ENCODE peak calls at places on chromosome 7, in ten cellular contexts. J, Z, I, R, Y, F, H, O, V and N are unnamed samples.

GRCh38 chr7:145082366-145083240 is 246.8 kb upstream of the TPK1 start:
- DNase-seq in J (no peak), Z (no peak), I (no peak), R (no peak), Y (no peak), F (peak), H (no peak), O (no peak), V (no peak), N (peak)

GRCh38 chr7:30660331-30661255 is 21.7 kb downstream of the CRHR2 start:
- DNase-seq in J (no peak), Z (no peak), I (no peak), R (no peak), Y (no peak), F (no peak), H (no peak), O (no peak), V (no peak), N (no peak)

GRCh38 chr7:100008525-100008924 is 6.9 kb upstream of the ZKSCAN1 start:
- DNase-seq in J (no peak), Z (no peak), I (no peak), R (no peak), Y (no peak), F (no peak), H (peak), O (no peak), V (no peak), N (no peak)

GRCh38 chr7:42344168-42344755 is 107.3 kb upstream of the GLI3 start:
- DNase-seq in J (no peak), Z (no peak), I (no peak), R (no peak), Y (no peak), F (no peak), H (no peak), O (no peak), V (no peak), N (no peak)

GRCh38 chr7:2527505-2528464 is 8.2 kb downstream of the LFNG start:
- DNase-seq in J (peak), Z (peak), I (peak), R (no peak), Y (no peak), F (no peak), H (no peak), O (peak), V (peak), N (no peak)

GRCh38 chr7:46145412-46145811 is 224.3 kb upstream of the IGFBP3 start:
- DNase-seq in J (peak), Z (no peak), I (peak), R (no peak), Y (no peak), F (no peak), H (no peak), O (no peak), V (no peak), N (no peak)

GRCh38 chr7:95723583-95724180 is 48.7 kb upstream of the DYNC1I1 start:
- DNase-seq in J (peak), Z (no peak), I (peak), R (peak), Y (no peak), F (peak), H (no peak), O (no peak), V (no peak), N (peak)

GRCh38 chr7:100679927-100680588 is 6.5 kb downstream of the GNB2 start:
- DNase-seq in J (peak), Z (peak), I (no peak), R (peak), Y (no peak), F (no peak), H (peak), O (no peak), V (no peak), N (no peak)

GRCh38 chr7:27185013-27185707 is at the start of gene HOXA11:
- DNase-seq in J (peak), Z (no peak), I (no peak), R (no peak), Y (no peak), F (no peak), H (peak), O (no peak), V (no peak), N (no peak)

GRCh38 chr7:23247101-23247601 is 576 bp downstream of the GPNMB start:
- DNase-seq in J (no peak), Z (no peak), I (no peak), R (no peak), Y (no peak), F (no peak), H (no peak), O (no peak), V (no peak), N (no peak)
- H3K4me3 ChIP-seq in J (peak), Z (peak), I (peak), R (peak), Y (no peak), F (no peak), H (peak), O (no peak), V (no peak), N (no peak)

GRCh38 chr7:130468612-130469011 is 23.3 kb upstream of the MEST start:
- DNase-seq in J (no peak), Z (no peak), I (no peak), R (no peak), Y (no peak), F (no peak), H (no peak), O (no peak), V (no peak), N (no peak)

GRCh38 chr7:130476287-130477001 is 15.4 kb upstream of the MEST start:
- DNase-seq in J (peak), Z (no peak), I (peak), R (no peak), Y (no peak), F (no peak), H (no peak), O (no peak), V (no peak), N (no peak)

GRCh38 chr7:130473289-130473688 is 18.6 kb upstream of the MEST start:
- DNase-seq in J (no peak), Z (no peak), I (no peak), R (no peak), Y (no peak), F (peak), H (no peak), O (no peak), V (no peak), N (no peak)

GRCh38 chr7:130473877-130474276 is 18.0 kb upstream of the MEST start:
- DNase-seq in J (no peak), Z (no peak), I (no peak), R (no peak), Y (no peak), F (no peak), H (no peak), O (no peak), V (no peak), N (no peak)

DNA sequence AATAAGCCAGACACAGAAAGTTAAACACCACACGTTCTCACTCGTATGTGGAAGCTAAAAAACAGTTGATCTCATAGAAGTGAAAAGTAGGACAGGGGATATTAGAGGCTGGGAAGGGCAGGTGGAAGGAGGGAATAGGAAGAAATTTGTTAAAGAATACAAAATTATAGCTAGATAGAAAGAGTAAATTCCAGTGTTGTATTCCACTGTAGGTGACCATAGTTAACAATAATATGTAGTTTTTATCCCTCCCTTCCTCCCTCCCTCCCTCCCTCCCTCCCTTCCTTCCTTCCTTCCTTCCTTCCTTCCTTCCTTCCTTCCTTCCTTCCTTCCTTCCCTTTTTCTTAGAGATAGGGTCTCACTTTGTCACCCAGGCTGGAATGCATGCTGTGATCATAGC is 19.9 kb upstream of the MEST start:
- DNase-seq in J (no peak), Z (no peak), I (no peak), R (no peak), Y (no peak), F (no peak), H (no peak), O (no peak), V (no peak), N (no peak)
- H3K4me3 ChIP-seq in J (no peak), Z (no peak), I (no peak), R (no peak), Y (no peak), F (no peak), H (no peak), O (no peak), V (no peak), N (no peak)

GRCh38 chr7:44638611-44639557 is 32.5 kb downstream of the OGDH start:
- DNase-seq in J (peak), Z (peak), I (peak), R (peak), Y (peak), F (peak), H (peak), O (peak), V (peak), N (peak)
- H3K4me3 ChIP-seq in J (peak), Z (no peak), I (no peak), R (no peak), Y (peak), F (peak), H (no peak), O (peak), V (peak), N (peak)

GRCh38 chr7:143261901-143262300 is 1.3 kb upstream of the GSTK1 start:
- DNase-seq in J (no peak), Z (no peak), I (no peak), R (no peak), Y (no peak), F (no peak), H (no peak), O (no peak), V (no peak), N (no peak)
- H3K4me3 ChIP-seq in J (no peak), Z (no peak), I (no peak), R (no peak), Y (no peak), F (no peak), H (no peak), O (no peak), V (no peak), N (no peak)

GRCh38 chr7:149197675-149198074 is 2.3 kb downstream of the ZNF282 start:
- DNase-seq in J (no peak), Z (no peak), I (no peak), R (no peak), Y (no peak), F (no peak), H (no peak), O (no peak), V (no peak), N (no peak)
- H3K4me3 ChIP-seq in J (no peak), Z (no peak), I (no peak), R (no peak), Y (no peak), F (no peak), H (no peak), O (no peak), V (no peak), N (no peak)

DNA sequence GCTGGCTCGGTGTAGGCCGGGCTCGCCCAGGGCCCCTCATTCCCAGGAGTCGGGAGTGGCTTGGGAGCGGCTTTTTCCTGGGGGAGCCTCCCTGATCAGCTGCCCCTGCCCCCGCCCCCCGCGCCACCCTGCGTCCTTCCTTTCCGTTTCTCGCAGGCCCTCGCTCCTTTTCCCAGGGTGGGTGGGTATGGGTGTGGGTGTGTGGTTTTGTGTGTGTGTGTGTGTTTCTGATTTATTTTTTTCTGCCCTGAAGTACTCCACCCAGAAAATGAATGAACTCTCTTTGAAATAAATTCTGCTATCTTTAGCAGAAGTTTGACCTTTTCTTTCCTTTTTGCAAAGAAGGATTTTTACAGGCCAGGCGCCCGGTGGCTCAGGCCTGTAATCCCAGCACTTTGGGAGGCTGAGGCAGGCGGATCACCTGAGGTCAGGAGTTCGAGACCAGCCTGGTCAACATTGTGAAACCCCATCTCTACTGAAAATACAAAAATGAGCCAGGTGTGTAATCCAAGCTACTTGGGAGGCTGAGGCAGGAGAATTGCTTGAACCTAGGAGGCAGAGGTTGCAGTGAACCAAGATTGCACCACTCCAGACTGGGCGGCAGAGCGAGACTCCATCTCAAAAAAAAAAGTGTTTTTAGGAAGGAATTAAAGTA is 30.0 kb upstream of the AP5Z1 start:
- DNase-seq in J (no peak), Z (no peak), I (no peak), R (no peak), Y (no peak), F (no peak), H (no peak), O (no peak), V (no peak), N (no peak)
- H3K4me3 ChIP-seq in J (peak), Z (peak), I (peak), R (no peak), Y (peak), F (peak), H (no peak), O (peak), V (peak), N (peak)

GRCh38 chr7:44073664-44074348 is 8.4 kb upstream of the PGAM2 start:
- DNase-seq in J (peak), Z (peak), I (peak), R (peak), Y (peak), F (no peak), H (peak), O (no peak), V (peak), N (peak)
- H3K4me3 ChIP-seq in J (peak), Z (peak), I (no peak), R (no peak), Y (peak), F (no peak), H (no peak), O (no peak), V (no peak), N (no peak)